ENCODE peak calls at places on chromosome 2, in eight cellular contexts. K is lung, S is A549, X is upper lobe of right lung, L is endodermal cell, F is left lung, R is transverse colon, W is HCT116. Y is an unnamed sample. For H3K9me3, the result is how much of the 10 kb centered on the place peaks cover.

GRCh38 chr2:240576436-240577205 is 8.3 kb downstream of the RNPEPL1 start:
- DNase-seq in K (no peak), S (no peak), X (no peak), L (no peak), F (no peak), R (no peak), W (no peak), Y (no peak)

GRCh38 chr2:69789129-69789528 is 40.3 kb upstream of the GMCL1 start:
- DNase-seq in K (no peak), S (peak), X (no peak), L (peak), F (no peak), R (no peak), W (no peak), Y (peak)

GRCh38 chr2:188456114-188456909 is 164.6 kb downstream of the GULP1 start:
- DNase-seq in K (no peak), S (no peak), X (no peak), L (peak), F (no peak), R (no peak), W (no peak), Y (no peak)

GRCh38 chr2:17540813-17541513 is 467 bp downstream of the VSNL1 start:
- DNase-seq in K (no peak), S (no peak), X (no peak), L (no peak), F (no peak), R (no peak), W (no peak), Y (no peak)

GRCh38 chr2:43879261-43879660 is 40.5 kb downstream of the ABCG8 start:
- DNase-seq in K (no peak), S (peak), X (no peak), L (no peak), F (no peak), R (no peak), W (no peak), Y (no peak)

GRCh38 chr2:86292571-86293515 is 44.6 kb downstream of the REEP1 start:
- DNase-seq in K (no peak), S (no peak), X (peak), L (no peak), F (no peak), R (no peak), W (no peak), Y (no peak)

GRCh38 chr2:157228946-157229345 is 28.6 kb upstream of the GALNT5 start:
- DNase-seq in K (no peak), S (no peak), X (no peak), L (no peak), F (no peak), R (no peak), W (no peak), Y (no peak)

GRCh38 chr2:132412021-132412420 is 4.6 kb upstream of the GPR39 start:
- DNase-seq in K (no peak), S (no peak), X (no peak), L (peak), F (no peak), R (no peak), W (no peak), Y (no peak)

GRCh38 chr2:160010361-160011145 is 51.9 kb downstream of the PLA2R1 start:
- DNase-seq in K (no peak), S (no peak), X (no peak), L (no peak), F (no peak), R (no peak), W (no peak), Y (no peak)

GRCh38 chr2:74524005-74524404 is 2.0 kb downstream of the DQX1 start:
- DNase-seq in K (no peak), S (no peak), X (no peak), L (no peak), F (no peak), R (no peak), W (no peak), Y (no peak)

GRCh38 chr2:159614534-159615186 is 1.7 kb downstream of the BAZ2B start:
- DNase-seq in K (no peak), S (no peak), X (no peak), L (no peak), F (no peak), R (no peak), W (peak), Y (no peak)

GRCh38 chr2:190858817-190859216 is 21.8 kb upstream of the GLS start:
- DNase-seq in K (no peak), S (no peak), X (no peak), L (no peak), F (no peak), R (no peak), W (no peak), Y (no peak)

GRCh38 chr2:190860985-190861721 is 19.5 kb upstream of the GLS start:
- DNase-seq in K (no peak), S (no peak), X (no peak), L (peak), F (no peak), R (no peak), W (no peak), Y (no peak)

GRCh38 chr2:190856985-190857384 is 23.6 kb upstream of the GLS start:
- DNase-seq in K (no peak), S (peak), X (no peak), L (no peak), F (no peak), R (no peak), W (no peak), Y (no peak)

GRCh38 chr2:190862067-190862466 is 18.6 kb upstream of the GLS start:
- DNase-seq in K (no peak), S (no peak), X (no peak), L (no peak), F (no peak), R (no peak), W (no peak), Y (no peak)

DNA sequence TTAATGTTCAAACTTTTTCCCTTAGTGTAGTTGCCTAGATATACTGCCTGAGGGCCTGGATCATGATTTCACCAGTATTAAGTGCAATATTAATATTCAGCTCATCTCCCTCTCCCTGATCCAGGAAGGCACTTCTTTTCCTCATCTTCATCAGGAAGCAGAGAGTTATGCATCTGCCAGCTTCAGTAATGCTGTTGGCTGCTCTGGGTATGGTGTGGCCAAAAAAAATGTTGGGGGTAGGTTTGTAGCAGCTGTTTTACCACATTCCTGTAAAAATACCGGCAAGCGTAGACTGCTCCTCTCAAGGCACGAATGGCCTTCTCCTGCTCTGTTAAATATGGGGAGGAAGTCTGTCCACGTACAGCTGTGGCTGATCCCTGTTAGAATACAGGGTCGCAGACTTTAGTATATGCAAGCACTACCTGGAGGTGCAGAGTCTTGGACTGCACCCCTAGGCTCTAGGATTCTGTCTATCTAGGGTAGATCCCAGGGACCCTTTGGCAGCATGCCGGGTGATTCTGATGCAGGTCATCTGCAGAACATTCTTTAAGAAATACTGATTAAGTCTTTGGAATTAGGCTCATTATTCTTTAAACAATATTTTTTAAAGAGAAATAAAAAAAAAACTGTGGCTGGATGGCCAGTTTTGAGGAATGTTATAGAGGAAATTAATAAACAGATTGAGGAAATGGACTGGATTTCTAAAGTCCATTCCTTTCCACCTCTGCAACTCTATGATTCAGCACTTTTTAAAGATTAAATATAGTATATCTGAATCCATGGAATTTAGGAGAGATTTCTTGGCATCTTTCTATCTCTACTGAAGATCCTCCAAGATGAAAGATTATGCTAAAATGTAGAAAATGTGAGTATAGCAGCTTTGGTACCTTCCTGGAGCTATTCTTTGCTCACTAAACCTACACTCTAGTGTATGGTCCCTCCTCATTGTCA is 21.0 kb upstream of the GLS start:
- DNase-seq in K (no peak), S (peak), X (no peak), L (peak), F (no peak), R (no peak), W (no peak), Y (no peak)
- H3K4me3 ChIP-seq in K (no peak), S (peak), X (no peak), L (no peak), F (no peak), R (no peak), W (no peak), Y (no peak)

DNA sequence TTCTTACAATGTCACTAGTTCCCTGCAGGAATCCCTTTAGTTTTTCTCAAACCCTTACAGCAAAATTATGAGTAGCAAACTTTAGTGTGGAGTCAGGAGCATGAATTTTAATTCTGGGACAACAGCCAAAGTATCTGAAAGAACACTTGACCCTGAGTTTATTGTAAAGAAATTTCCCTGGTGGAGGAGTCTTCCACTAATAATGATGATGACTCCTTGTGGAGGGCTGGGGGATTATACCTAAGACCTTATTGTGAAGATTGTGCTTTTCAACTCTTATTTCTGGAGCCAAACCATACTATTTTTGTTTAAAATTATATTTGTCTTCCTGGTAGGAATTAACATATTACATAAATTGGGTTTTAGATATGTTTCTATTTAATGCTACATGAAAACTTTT is 217.0 kb downstream of the MYO3B start:
- DNase-seq in K (no peak), S (peak), X (no peak), L (no peak), F (no peak), R (no peak), W (no peak), Y (no peak)
- TF ChIP-seq CTCF in K (no peak), S (no peak), X (no peak), L (peak), F (peak), R (no peak), W (peak), Y (no peak)

GRCh38 chr2:134249755-134250154 is 4.1 kb upstream of the MGAT5 start:
- DNase-seq in K (no peak), S (no peak), X (no peak), L (no peak), F (no peak), R (no peak), W (no peak), Y (no peak)
- H3K9me3 ChIP-seq in K (under half), S (under half), X (under half), L (under half), F (under half), R (under half), W (under half), Y (under half)

GRCh38 chr2:144240656-144241339 is 279.1 kb downstream of the ZEB2 start:
- DNase-seq in K (no peak), S (no peak), X (no peak), L (no peak), F (no peak), R (no peak), W (no peak), Y (no peak)
- H3K4me3 ChIP-seq in K (no peak), S (no peak), X (no peak), L (no peak), F (no peak), R (no peak), W (no peak), Y (no peak)

DNA sequence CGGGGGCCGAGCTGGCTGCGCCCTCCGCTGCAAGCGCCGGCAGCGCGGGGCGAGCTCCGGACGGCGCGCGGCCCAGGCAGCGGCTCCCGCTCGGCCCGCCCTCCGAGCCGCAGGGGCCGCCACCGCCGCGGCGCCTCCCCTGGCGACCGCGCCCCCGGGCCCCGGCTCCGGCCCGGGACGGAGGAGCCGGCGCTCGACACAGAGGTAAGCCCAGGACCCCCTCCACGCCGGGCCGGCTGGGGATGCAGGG is 151 bp downstream of the SPATS2L start:
- DNase-seq in K (no peak), S (no peak), X (no peak), L (no peak), F (no peak), R (no peak), W (no peak), Y (peak)
- TF ChIP-seq CTCF in K (no peak), S (no peak), X (no peak), L (no peak), F (no peak), R (no peak), W (no peak), Y (no peak)

GRCh38 chr2:170911314-170911889 is 17.7 kb upstream of the GORASP2 start:
- DNase-seq in K (no peak), S (no peak), X (no peak), L (no peak), F (no peak), R (no peak), W (no peak), Y (no peak)
- H3K9me3 ChIP-seq in K (under half), S (half or more), X (under half), L (under half), F (under half), R (under half), W (under half), Y (under half)

DNA sequence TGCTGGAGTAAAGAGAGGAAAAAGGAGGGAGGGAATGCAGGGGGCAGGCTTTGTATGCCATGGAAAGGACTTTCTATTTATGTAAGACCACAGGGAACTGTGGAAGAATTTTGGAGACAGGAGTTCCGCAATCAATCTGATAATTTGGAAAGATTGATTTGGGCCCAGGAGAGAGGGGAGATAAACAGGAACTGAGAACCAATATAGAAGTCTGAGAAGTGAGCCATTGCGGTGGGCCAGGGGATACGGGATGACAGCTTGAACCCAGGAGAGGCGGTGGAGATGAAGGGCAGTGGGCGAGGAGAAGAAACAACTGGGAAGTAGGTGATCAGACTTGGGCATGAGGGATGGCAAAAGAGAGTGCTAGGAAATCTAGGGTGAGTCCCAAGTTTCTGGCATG is 23.7 kb downstream of the RASGRP3 start:
- DNase-seq in K (no peak), S (no peak), X (no peak), L (no peak), F (no peak), R (no peak), W (no peak), Y (no peak)
- H3K4me3 ChIP-seq in K (no peak), S (no peak), X (no peak), L (no peak), F (no peak), R (no peak), W (no peak), Y (no peak)

GRCh38 chr2:127864877-127865276 is 6.9 kb upstream of the POLR2D start:
- DNase-seq in K (no peak), S (peak), X (no peak), L (peak), F (no peak), R (peak), W (no peak), Y (no peak)
- TF ChIP-seq CTCF in K (no peak), S (no peak), X (no peak), L (no peak), F (no peak), R (peak), W (peak), Y (no peak)

GRCh38 chr2:8697190-8697589 is 15.3 kb downstream of the ID2 start:
- DNase-seq in K (no peak), S (no peak), X (no peak), L (no peak), F (no peak), R (no peak), W (no peak), Y (no peak)
- H3K9me3 ChIP-seq in K (under half), S (under half), X (under half), L (under half), F (under half), R (under half), W (under half), Y (under half)

GRCh38 chr2:238848941-238849853 is 1.3 kb downstream of the TWIST2 start:
- DNase-seq in K (no peak), S (no peak), X (no peak), L (peak), F (no peak), R (no peak), W (no peak), Y (no peak)
- H3K4me3 ChIP-seq in K (peak), S (peak), X (peak), L (peak), F (peak), R (peak), W (no peak), Y (peak)

Y was measured in tibial artery.